ENCODE peak calls at places on chromosomes 4 and X, in four cellular contexts. L, S, B and Y are unnamed samples. For H3K36me3 and H3K27me3, the result is how much of the 10 kb centered on the place peaks cover.

GRCh38 chr4:99403380-99404194 is 31.6 kb downstream of the ADH7 start:
- DNase-seq in L (no peak), S (no peak), B (no peak), Y (no peak)

GRCh38 chr4:98720871-98721480 is 62.6 kb upstream of the TSPAN5 start:
- DNase-seq in L (no peak), S (no peak), B (no peak), Y (no peak)

GRCh38 chr4:122508083-122508482 is 51.6 kb upstream of the IL2 start:
- DNase-seq in L (no peak), S (no peak), B (no peak), Y (no peak)

GRCh38 chr4:190018201-190018920 is 8.7 kb downstream of the FRG2 start:
- DNase-seq in L (no peak), S (peak), B (no peak), Y (peak)

GRCh38 chr4:52665592-52665991 is 6.5 kb upstream of the USP46 start:
- DNase-seq in L (no peak), S (peak), B (no peak), Y (peak)

GRCh38 chr4:64584125-64584524 is 174.9 kb upstream of the TECRL start:
- DNase-seq in L (no peak), S (no peak), B (no peak), Y (no peak)

GRCh38 chr4:99863804-99864203 is 30.4 kb downstream of the LAMTOR3 start:
- DNase-seq in L (no peak), S (no peak), B (no peak), Y (no peak)

GRCh38 chr4:78437608-78438088 is 113.9 kb upstream of the ANXA3 start:
- DNase-seq in L (no peak), S (no peak), B (no peak), Y (no peak)

GRCh38 chr4:123892368-123892961 is 495.9 kb downstream of the SPRY1 start:
- DNase-seq in L (no peak), S (no peak), B (no peak), Y (no peak)

GRCh38 chr4:127997534-127998388 is 32.6 kb downstream of the ABHD18 start:
- DNase-seq in L (no peak), S (peak), B (no peak), Y (no peak)

GRCh38 chr4:3630136-3630933 is 98.1 kb upstream of the LRPAP1 start:
- DNase-seq in L (no peak), S (no peak), B (no peak), Y (no peak)

GRCh38 chrX:22629105-22629725 is 356.5 kb downstream of the CBLL2 start:
- DNase-seq in L (no peak), S (no peak), B (no peak), Y (no peak)

GRCh38 chr4:99136329-99136728 is 7.8 kb downstream of the ADH4 start:
- DNase-seq in L (no peak), S (peak), B (no peak), Y (no peak)

GRCh38 chr4:112361181-112361791 is 64.1 kb downstream of the ALPK1 start:
- DNase-seq in L (no peak), S (peak), B (no peak), Y (peak)

GRCh38 chrX:57752866-57753265 is 72.8 kb upstream of the NLRP2B start:
- DNase-seq in L (no peak), S (peak), B (no peak), Y (peak)

GRCh38 chrX:74321191-74321590 is 17.2 kb downstream of the ZCCHC13 start:
- DNase-seq in L (no peak), S (no peak), B (no peak), Y (no peak)

GRCh38 chrX:2498781-2499302 is 1.9 kb downstream of the DHRSX start:
- DNase-seq in L (peak), S (peak), B (peak), Y (peak)

GRCh38 chrX:53374923-53375322 is 47.5 kb downstream of the SMC1A start:
- DNase-seq in L (no peak), S (peak), B (no peak), Y (no peak)

GRCh38 chr4:94368459-94368858 is 25.8 kb upstream of the HPGDS start:
- DNase-seq in L (no peak), S (no peak), B (no peak), Y (no peak)

GRCh38 chr4:79209822-79210635 is 115.8 kb downstream of the NAA11 start:
- DNase-seq in L (no peak), S (peak), B (peak), Y (no peak)

GRCh38 chr4:116055857-116056827 is 942.7 kb upstream of the NDST4 start:
- DNase-seq in L (no peak), S (peak), B (no peak), Y (no peak)

GRCh38 chr4:133270021-133270570 is 121.0 kb downstream of the PCDH10 start:
- DNase-seq in L (no peak), S (no peak), B (no peak), Y (no peak)

GRCh38 chr4:56874166-56874565 is 33.5 kb upstream of the REST start:
- DNase-seq in L (no peak), S (peak), B (no peak), Y (no peak)

GRCh38 chr4:169768385-169768784 is 10.6 kb upstream of the HPF1 start:
- DNase-seq in L (no peak), S (no peak), B (no peak), Y (no peak)

GRCh38 chr4:121380448-121381147 is at the start of gene QRFPR:
- DNase-seq in L (no peak), S (peak), B (peak), Y (peak)

GRCh38 chr4:84547211-84547610 is 35.7 kb upstream of the CDS1 start:
- DNase-seq in L (no peak), S (no peak), B (no peak), Y (no peak)

GRCh38 chrX:17584248-17584681 is 153.0 kb upstream of the SCML1 start:
- DNase-seq in L (no peak), S (no peak), B (no peak), Y (no peak)

GRCh38 chrX:140038842-140039241 is 73.5 kb upstream of the CXorf66 start:
- DNase-seq in L (no peak), S (no peak), B (no peak), Y (no peak)

GRCh38 chrX:112645774-112646173 is 34.0 kb downstream of the LHFPL1 start:
- DNase-seq in L (no peak), S (no peak), B (no peak), Y (no peak)

GRCh38 chr4:39429476-39430310 is 23.0 kb downstream of the KLB start:
- DNase-seq in L (no peak), S (no peak), B (no peak), Y (no peak)

GRCh38 chr4:159107203-159107921 is 4.5 kb downstream of the RAPGEF2 start:
- DNase-seq in L (no peak), S (no peak), B (no peak), Y (no peak)

GRCh38 chr4:29423836-29424721 is 1296.1 kb upstream of the PCDH7 start:
- DNase-seq in L (no peak), S (no peak), B (no peak), Y (no peak)

GRCh38 chr4:178812866-178813265 is 1370.6 kb upstream of the AGA start:
- DNase-seq in L (no peak), S (no peak), B (no peak), Y (no peak)
- H3K4me3 ChIP-seq in L (no peak), S (no peak), B (no peak), Y (no peak)

GRCh38 chr4:25001499-25001898 is 29.2 kb downstream of the LGI2 start:
- DNase-seq in L (no peak), S (no peak), B (no peak), Y (no peak)
- H3K36me3 ChIP-seq in L (under half), S (under half), B (under half), Y (under half)

GRCh38 chr4:165877291-165877690 is 4.3 kb downstream of the TLL1 start:
- DNase-seq in L (no peak), S (no peak), B (no peak), Y (no peak)

GRCh38 chr4:165874072-165874798 is 1.2 kb downstream of the TLL1 start:
- DNase-seq in L (no peak), S (peak), B (peak), Y (peak)

GRCh38 chr4:165874799-165875371 is 1.8 kb downstream of the TLL1 start:
- DNase-seq in L (no peak), S (peak), B (peak), Y (peak)

GRCh38 chr4:165873298-165874071 is 448 bp downstream of the TLL1 start:
- DNase-seq in L (no peak), S (peak), B (peak), Y (peak)

GRCh38 chr4:165875446-165875845 is 2.4 kb downstream of the TLL1 start:
- DNase-seq in L (no peak), S (no peak), B (no peak), Y (no peak)
- H3K27me3 ChIP-seq in L (under half), S (half or more), B (under half), Y (half or more)

GRCh38 chr4:168708108-168708507 is 211.3 kb downstream of the PALLD start:
- DNase-seq in L (no peak), S (no peak), B (no peak), Y (no peak)

GRCh38 chr4:168710353-168710946 is 213.6 kb downstream of the PALLD start:
- DNase-seq in L (no peak), S (peak), B (peak), Y (peak)

GRCh38 chr4:168712316-168712855 is 215.5 kb downstream of the PALLD start:
- DNase-seq in L (no peak), S (no peak), B (no peak), Y (no peak)

GRCh38 chr4:168713193-168713592 is 216.3 kb downstream of the PALLD start:
- DNase-seq in L (no peak), S (no peak), B (no peak), Y (no peak)

GRCh38 chr4:168711197-168712120 is 214.6 kb downstream of the PALLD start:
- DNase-seq in L (peak), S (no peak), B (no peak), Y (no peak)
- H3K4me3 ChIP-seq in L (peak), S (no peak), B (no peak), Y (no peak)

GRCh38 chrX:151726751-151727150 is 7.8 kb upstream of the CNGA2 start:
- DNase-seq in L (no peak), S (no peak), B (no peak), Y (no peak)

GRCh38 chrX:151729056-151729725 is 5.4 kb upstream of the CNGA2 start:
- DNase-seq in L (no peak), S (no peak), B (no peak), Y (no peak)

GRCh38 chrX:151725338-151725614 is 9.3 kb upstream of the CNGA2 start:
- DNase-seq in L (no peak), S (no peak), B (no peak), Y (no peak)

GRCh38 chrX:151724563-151725337 is 8.9 kb downstream of the FATE1 start:
- DNase-seq in L (no peak), S (no peak), B (no peak), Y (no peak)

GRCh38 chrX:151727346-151727745 is 7.2 kb upstream of the CNGA2 start:
- DNase-seq in L (no peak), S (no peak), B (no peak), Y (no peak)
- H3K36me3 ChIP-seq in L (under half), S (under half), B (under half), Y (under half)

GRCh38 chr4:4812145-4812782 is 47.2 kb upstream of the MSX1 start:
- DNase-seq in L (no peak), S (no peak), B (no peak), Y (no peak)

GRCh38 chr4:4805805-4806345 is 53.6 kb upstream of the MSX1 start:
- DNase-seq in L (no peak), S (peak), B (no peak), Y (no peak)

GRCh38 chr4:4810778-4811177 is 48.7 kb upstream of the MSX1 start:
- DNase-seq in L (no peak), S (no peak), B (no peak), Y (no peak)

DNA sequence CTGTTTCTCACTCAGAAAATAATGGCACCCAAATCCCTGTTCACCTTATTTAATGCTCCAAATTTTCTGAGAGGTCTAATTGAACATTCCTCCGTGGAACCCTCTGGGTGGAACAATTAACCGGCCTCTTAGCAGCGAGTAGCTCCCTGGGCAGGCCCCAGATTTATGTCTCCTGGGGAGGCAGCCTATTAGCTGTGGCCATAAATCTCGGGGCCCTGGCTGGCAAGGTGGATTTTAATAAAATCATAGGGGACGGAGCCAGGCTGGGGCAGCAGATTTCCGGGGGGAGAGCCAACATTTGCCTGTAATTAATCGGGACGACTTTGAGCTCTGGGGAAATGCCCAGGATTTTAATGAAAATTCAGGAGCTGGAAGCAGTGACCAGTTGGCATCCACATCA is 49.1 kb upstream of the MSX1 start:
- DNase-seq in L (no peak), S (no peak), B (no peak), Y (no peak)
- H3K27me3 ChIP-seq in L (under half), S (under half), B (under half), Y (under half)

DNA sequence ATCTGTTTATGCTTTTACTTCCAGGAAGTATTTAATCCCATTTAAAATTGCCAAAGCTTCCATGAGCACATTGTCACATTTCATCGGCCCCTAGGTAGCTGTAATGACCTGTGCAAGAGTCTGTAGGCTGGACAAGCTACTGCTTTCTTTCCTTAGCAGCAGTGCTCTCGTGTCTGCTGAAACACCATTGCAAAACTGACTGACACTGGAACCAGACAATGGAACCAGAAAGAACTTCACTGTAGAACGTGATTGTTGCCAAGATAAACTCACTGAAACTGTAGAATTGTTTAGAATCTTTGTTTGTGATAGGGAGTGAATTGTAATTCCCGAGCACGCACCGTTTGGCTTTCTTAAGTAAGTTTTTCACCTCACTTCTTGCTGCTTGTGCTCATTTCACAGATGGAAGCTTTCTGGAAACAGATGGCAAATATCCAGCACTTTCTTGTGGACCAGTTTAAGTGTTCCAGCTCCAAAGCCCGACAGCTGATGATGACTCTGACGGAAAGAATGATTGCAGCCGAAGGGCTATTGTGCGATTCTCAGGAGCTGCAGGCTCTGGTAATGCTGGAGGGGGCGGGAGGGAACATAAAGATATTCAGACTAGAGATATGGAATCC is 36.9 kb downstream of the EVC start:
- DNase-seq in L (peak), S (no peak), B (peak), Y (no peak)
- H3K4me3 ChIP-seq in L (no peak), S (no peak), B (no peak), Y (no peak)

DNA sequence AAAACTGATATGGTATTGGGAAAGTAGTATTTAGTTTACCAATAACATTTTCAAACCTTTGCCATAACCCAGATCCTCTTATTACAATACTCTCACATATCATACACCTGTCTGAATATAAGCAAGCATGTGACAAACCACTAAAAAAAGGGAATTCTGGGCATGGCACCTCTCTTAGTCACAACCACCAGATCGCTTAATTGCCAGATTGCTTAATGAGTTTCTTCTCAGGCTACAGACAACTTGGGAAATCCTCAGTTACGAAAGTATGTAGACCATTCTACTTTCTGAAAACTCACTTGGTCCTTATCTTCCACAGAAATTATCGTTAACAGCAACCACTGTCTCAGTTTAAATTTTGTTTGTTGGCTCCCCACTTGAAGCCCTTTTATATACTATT is 2.1 kb downstream of the NAF1 start:
- DNase-seq in L (no peak), S (no peak), B (no peak), Y (no peak)
- H3K36me3 ChIP-seq in L (under half), S (under half), B (under half), Y (under half)

DNA sequence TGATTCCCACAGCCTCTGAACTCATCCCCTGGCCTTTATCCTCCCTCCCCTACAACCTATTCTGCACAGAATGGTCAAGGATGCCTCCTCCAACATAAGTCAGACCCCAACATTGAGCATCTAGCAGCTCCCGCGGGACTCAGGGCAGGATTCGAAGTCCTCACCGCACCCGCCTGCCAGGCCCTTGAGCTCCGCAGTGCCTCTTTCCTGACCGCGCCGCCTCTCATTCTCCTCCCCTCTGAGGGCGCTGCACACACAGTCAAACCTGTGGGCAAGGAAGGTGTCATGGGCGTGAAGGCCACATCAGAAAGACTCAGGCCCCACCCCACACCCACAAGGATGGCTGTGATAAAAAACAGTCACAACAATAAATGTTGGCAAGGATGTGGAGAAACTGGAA is 84.1 kb downstream of the CPZ start:
- DNase-seq in L (no peak), S (no peak), B (no peak), Y (peak)
- H3K27me3 ChIP-seq in L (under half), S (under half), B (under half), Y (under half)

DNA sequence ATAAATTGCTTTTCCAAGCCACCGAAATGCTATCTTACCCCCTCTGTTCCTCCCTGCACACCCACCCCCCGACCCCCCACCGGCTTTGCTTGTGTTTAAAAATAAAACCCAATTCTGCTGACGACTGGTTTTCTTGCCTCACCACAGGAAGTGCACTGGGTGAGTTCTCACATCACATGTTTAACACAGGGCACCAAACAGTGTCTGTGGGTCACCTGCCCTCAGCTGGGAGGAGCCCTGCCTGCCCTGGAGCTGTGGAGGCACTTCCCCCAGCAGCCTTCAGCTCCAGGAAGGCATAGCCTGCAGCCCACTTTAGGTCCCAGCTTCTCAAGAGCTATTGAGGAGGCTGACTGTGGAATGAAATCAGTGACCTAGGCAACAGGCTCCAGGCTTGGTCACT is 8.8 kb downstream of the TMEM255A start:
- DNase-seq in L (no peak), S (peak), B (no peak), Y (no peak)
- H3K4me3 ChIP-seq in L (no peak), S (no peak), B (no peak), Y (no peak)